ENCODE peak calls at places on chromosomes 12 and 14, in five cellular contexts. Y is IMR-90, H is SK-N-SH, O is H1, W is HepG2. G is an unnamed sample.

GRCh38 chr12:118010903-118011302 is 5.6 kb upstream of the RFC5 start:
- DNase-seq in Y (no peak), H (no peak), O (no peak), W (no peak), G (no peak)

GRCh38 chr12:109892748-109893147 is 7.3 kb upstream of the TCHP start:
- DNase-seq in Y (no peak), H (no peak), O (no peak), W (no peak), G (no peak)

GRCh38 chr14:101823511-101824120 is 62.1 kb downstream of the PPP2R5C start:
- DNase-seq in Y (no peak), H (no peak), O (no peak), W (no peak), G (no peak)

GRCh38 chr14:24246765-24247212 is 4.4 kb upstream of the TINF2 start:
- DNase-seq in Y (peak; percentile 25), H (no peak), O (no peak), W (no peak), G (no peak)

GRCh38 chr12:46439793-46440511 is 67.4 kb upstream of the SLC38A2 start:
- DNase-seq in Y (peak; percentile 63), H (no peak), O (no peak), W (no peak), G (peak; percentile 25)

GRCh38 chr12:124543591-124544310 is 23.7 kb downstream of the NCOR2 start:
- DNase-seq in Y (no peak), H (peak; percentile 67), O (no peak), W (no peak), G (no peak)

GRCh38 chr12:131076277-131076676 is 122.6 kb downstream of the ADGRD1 start:
- DNase-seq in Y (no peak), H (no peak), O (no peak), W (no peak), G (no peak)

GRCh38 chr12:110686294-110686903 is 2.5 kb downstream of the HVCN1 start:
- DNase-seq in Y (no peak), H (no peak), O (no peak), W (no peak), G (no peak)

GRCh38 chr14:105879867-105880561 is 353.6 kb downstream of the TMEM121 start:
- DNase-seq in Y (no peak), H (peak; percentile 88), O (no peak), W (no peak), G (no peak)

GRCh38 chr12:52521581-52522266 is 1.5 kb upstream of the KRT5 start:
- DNase-seq in Y (no peak), H (no peak), O (peak; percentile 43), W (no peak), G (no peak)

GRCh38 chr12:24795699-24796385 is 153.1 kb downstream of the BCAT1 start:
- DNase-seq in Y (no peak), H (no peak), O (no peak), W (no peak), G (no peak)

GRCh38 chr14:36091096-36091495 is 85.4 kb downstream of the PTCSC3 start:
- DNase-seq in Y (peak; percentile 93), H (no peak), O (no peak), W (peak; percentile 98), G (peak; percentile 5)

GRCh38 chr14:104286496-104286895 is 148.1 kb downstream of the KIF26A start:
- DNase-seq in Y (no peak), H (no peak), O (no peak), W (no peak), G (no peak)
- TF ChIP-seq RFX5 in Y (no peak), H (no peak), O (no peak), W (no peak), G (no peak)

DNA sequence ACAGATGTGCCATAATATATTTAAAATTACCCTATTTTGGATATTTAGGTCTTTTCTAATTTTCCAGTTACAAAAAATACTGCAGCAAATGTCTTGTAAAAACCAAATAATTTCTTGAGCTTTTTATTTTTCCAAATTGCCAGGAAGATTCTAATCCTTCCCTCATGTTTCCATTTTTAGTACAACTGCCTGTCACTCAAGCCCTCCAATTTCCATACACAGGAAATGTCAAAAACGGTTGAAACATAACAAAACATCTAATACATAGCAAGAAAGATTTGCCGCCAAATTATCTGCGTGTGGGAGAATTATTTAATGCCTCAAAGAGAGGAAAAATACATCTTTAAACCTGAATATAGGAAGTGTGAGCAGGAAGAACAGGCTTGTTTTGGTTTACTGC is 2.3 kb upstream of the FOXJ2 start:
- DNase-seq in Y (no peak), H (no peak), O (no peak), W (no peak), G (no peak)
- H3K27ac ChIP-seq in Y (no peak overlapping the region), H (no peak overlapping the region), O (no peak overlapping the region), W (no peak overlapping the region), G (peak overlapping the region; percentile 78)

DNA sequence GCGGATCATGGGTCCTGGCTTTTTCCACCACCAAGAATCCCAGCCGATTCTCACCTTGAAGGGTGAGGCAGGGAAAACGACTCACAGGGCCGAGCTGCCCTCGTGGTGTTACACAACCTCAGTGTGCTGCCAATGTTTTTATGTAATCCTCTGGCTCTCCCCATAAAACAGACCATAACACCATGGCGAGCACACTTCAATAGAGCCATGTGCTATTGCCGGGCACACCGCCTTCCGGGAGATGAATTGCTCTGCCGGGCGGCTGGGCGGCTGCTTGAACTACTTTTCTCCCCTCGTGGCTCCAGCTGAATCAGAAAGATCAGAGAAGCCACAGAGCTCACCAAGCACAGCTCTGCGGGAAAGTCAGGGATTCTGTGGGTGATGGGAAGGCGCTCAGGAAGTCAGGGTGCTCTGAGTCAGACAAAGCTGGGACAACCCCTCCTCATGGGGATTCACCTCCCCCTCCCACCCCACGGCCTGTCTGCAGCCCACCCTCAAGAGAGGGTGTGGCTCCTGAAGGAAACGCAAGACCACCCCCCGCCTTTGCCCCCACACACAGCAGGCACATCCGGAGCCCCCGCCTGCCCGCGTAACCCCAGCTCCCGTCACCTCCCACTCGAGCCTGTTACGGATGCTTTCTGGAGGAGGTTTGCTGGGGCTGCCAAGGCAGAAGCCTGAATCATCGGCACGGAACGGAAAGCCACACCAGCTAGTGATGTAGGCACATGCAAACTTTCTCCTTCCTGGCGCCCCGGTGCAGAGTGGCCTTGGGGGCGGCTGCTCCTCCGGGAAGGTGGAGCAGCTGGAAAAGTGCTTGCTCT is 1.8 kb downstream of the GALNT9 start:
- DNase-seq in Y (peak; percentile 82), H (no peak), O (no peak), W (no peak), G (no peak)
- TF ChIP-seq RFX5 in Y (no peak), H (no peak), O (no peak), W (no peak), G (no peak)

DNA sequence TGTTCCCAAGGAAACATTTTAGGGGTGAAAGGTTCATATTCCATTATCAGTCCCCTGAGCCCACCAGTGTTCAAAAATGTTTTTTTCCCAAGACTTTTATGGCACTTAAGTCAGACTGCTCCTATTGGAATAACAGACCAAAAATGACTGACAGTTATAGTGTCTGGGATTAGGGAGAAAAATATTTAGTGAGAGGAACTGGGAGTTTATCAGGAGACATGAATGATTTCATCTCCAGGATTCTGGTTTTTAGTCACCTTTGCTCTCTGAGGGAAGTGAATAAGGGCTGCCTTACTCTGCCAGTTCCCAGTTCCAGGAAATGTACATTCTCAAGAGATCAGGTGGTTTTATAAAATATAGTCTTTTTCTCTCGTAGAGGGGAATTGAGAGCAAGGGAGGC is 68.0 kb downstream of the PDE3A start:
- DNase-seq in Y (peak; percentile 19), H (no peak), O (no peak), W (no peak), G (no peak)
- H3K27ac ChIP-seq in Y (no peak overlapping the region), H (no peak overlapping the region), O (no peak overlapping the region), W (no peak overlapping the region), G (no peak overlapping the region)

GRCh38 chr14:95048771-95049312 is 108.5 kb downstream of the DICER1 start:
- DNase-seq in Y (no peak), H (no peak), O (no peak), W (no peak), G (no peak)
- TF ChIP-seq RFX5 in Y (no peak), H (no peak), O (no peak), W (no peak), G (no peak)

DNA sequence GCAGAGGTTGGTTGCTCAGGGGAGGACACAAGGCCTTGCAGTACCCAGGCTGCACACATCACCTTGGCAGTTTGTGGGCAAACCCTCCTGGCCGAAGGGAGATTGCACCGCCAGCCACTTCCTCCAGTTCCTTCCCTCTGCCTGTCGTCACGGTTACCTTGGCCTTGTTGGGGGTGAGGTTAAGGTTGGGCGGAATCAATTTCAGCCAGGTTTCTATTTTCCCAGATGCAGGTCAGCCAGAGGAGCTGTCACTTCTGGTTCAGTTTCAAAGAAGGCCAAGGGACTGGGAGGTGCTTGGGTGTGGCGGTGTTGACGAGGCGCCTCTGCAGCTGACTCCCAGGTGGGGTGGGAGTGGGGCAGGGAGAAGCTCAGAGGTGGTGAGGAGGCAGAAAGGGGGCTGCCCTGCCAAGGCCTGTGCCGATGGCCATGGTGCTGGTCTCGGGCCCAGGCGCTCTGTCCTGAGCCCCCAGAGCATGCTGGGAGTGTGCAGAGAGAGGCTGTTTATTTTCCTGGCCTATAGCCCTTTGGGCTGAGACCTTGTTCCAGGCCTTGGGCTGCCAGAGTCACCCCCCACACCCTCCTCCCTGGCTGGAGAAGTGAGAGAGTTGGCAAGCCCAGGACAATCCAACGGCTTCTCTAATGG is 31.4 kb downstream of the JDP2 start:
- DNase-seq in Y (no peak), H (no peak), O (no peak), W (no peak), G (no peak)
- H3K27ac ChIP-seq in Y (no peak overlapping the region), H (no peak overlapping the region), O (peak overlapping the region; percentile 13), W (no peak overlapping the region), G (no peak overlapping the region)

G was measured in K562.